ENCODE peak calls at places on chromosomes 5 and 9, in five cellular contexts. R, D, G, S and E are unnamed samples.

GRCh38 chr5:137794863-137795262 is 40.7 kb upstream of the HNRNPA0 start:
- DNase-seq in R (no peak), S (no peak), G (no peak), D (no peak), E (no peak)

GRCh38 chr5:14872070-14872989 is 752 bp upstream of the ANKH start:
- DNase-seq in S (peak), R (no peak), D (peak), G (peak), E (peak)

GRCh38 chr9:107712390-107712789 is 222.8 kb upstream of the KLF4 start:
- DNase-seq in S (no peak), G (no peak), R (no peak), D (no peak), E (peak)

GRCh38 chr5:108079754-108080153 is 302.1 kb downstream of the FBXL17 start:
- DNase-seq in S (no peak), R (no peak), D (no peak), G (no peak), E (no peak)

GRCh38 chr9:84001621-84002020 is 21.0 kb downstream of the RMI1 start:
- DNase-seq in G (no peak), S (no peak), D (no peak), R (no peak), E (no peak)

GRCh38 chr5:61551637-61552313 is 219.7 kb downstream of the ZSWIM6 start:
- DNase-seq in D (no peak), S (no peak), G (no peak), R (no peak), E (no peak)

GRCh38 chr5:76165961-76166360 is 82.8 kb downstream of the SV2C start:
- DNase-seq in S (no peak), R (no peak), G (no peak), D (no peak), E (no peak)

GRCh38 chr5:157575096-157575872 is at the start of gene ADAM19:
- DNase-seq in D (no peak), R (no peak), S (no peak), G (peak), E (no peak)

GRCh38 chr9:124835026-124835501 is 18.2 kb upstream of the WDR38 start:
- DNase-seq in G (peak), R (no peak), S (peak), D (peak), E (no peak)

GRCh38 chr9:133351908-133352634 is 4.1 kb downstream of the RPL7A start:
- DNase-seq in G (no peak), S (peak), R (no peak), D (no peak), E (no peak)

GRCh38 chr9:84940294-84940693 is 270.8 kb downstream of the NTRK2 start:
- DNase-seq in G (no peak), S (no peak), D (no peak), R (no peak), E (no peak)